ENCODE peak calls at places on chromosomes 4 and X, in nine cellular contexts. F, N, X, R, C, O, H, U and Y are unnamed samples.

GRCh38 chrX:31374786-31375185 is 302.9 kb upstream of the FTHL17 start:
- DNase-seq in U (no peak), N (no peak), C (no peak), F (no peak), O (no peak), X (no peak), R (no peak), H (no peak), Y (no peak)

GRCh38 chr4:66558651-66559050 is 888.4 kb upstream of the EPHA5 start:
- DNase-seq in O (no peak), N (no peak), H (no peak), X (no peak), R (no peak), U (no peak), F (no peak), C (no peak), Y (no peak)

GRCh38 chr4:108940086-108941033 is 177.5 kb upstream of the ETNPPL start:
- DNase-seq in H (peak; percentile 39), O (no peak), C (no peak), U (no peak), N (no peak), R (no peak), X (no peak), F (no peak), Y (peak; percentile 70)

GRCh38 chr4:15238720-15239119 is 189.1 kb upstream of the C1QTNF7 start:
- DNase-seq in N (no peak), C (no peak), R (no peak), O (no peak), H (peak; percentile 43), X (peak; percentile 62), U (no peak), F (peak; percentile 16), Y (peak; percentile 73)

GRCh38 chr4:1793496-1793840 is 375 bp downstream of the FGFR3 start:
- DNase-seq in H (peak; percentile 64), N (no peak), R (no peak), C (no peak), U (peak; percentile 23), O (no peak), X (no peak), F (peak; percentile 25), Y (peak; percentile 56)

GRCh38 chrX:10922158-10922557 is 189.0 kb upstream of the HCCS start:
- DNase-seq in X (peak; percentile 72), N (no peak), O (no peak), R (peak; percentile 36), H (no peak), F (peak; percentile 39), U (no peak), C (no peak), Y (peak; percentile 75)

GRCh38 chrX:95703696-95704095 is 980.9 kb upstream of the DIAPH2 start:
- DNase-seq in U (no peak), R (no peak), N (no peak), C (no peak), O (no peak), X (no peak), H (no peak), F (no peak), Y (peak; percentile 10)

GRCh38 chr4:85210353-85210752 is 243.9 kb upstream of the WDFY3 start:
- DNase-seq in H (no peak), C (no peak), U (no peak), F (peak; percentile 48), N (no peak), R (no peak), X (no peak), O (no peak), Y (peak; percentile 94)

GRCh38 chrX:4909245-4909830 is 1195.9 kb upstream of the PRKX start:
- DNase-seq in C (no peak), N (no peak), F (no peak), O (no peak), R (no peak), U (no peak), X (no peak), H (no peak), Y (no peak)

GRCh38 chrX:133749370-133749769 is 236.0 kb downstream of the GPC3 start:
- DNase-seq in O (no peak), C (no peak), N (no peak), H (peak; percentile 72), U (no peak), X (no peak), R (no peak), F (no peak), Y (no peak)

GRCh38 chrX:7334253-7334935 is 186.4 kb upstream of the PUDP start:
- DNase-seq in N (no peak), X (peak; percentile 69), C (no peak), H (no peak), O (no peak), R (no peak), F (no peak), U (no peak), Y (peak; percentile 1)

GRCh38 chr4:119296356-119296755 is 25.6 kb downstream of the FABP2 start:
- DNase-seq in R (no peak), C (no peak), H (no peak), F (no peak), U (no peak), X (no peak), N (no peak), O (no peak), Y (no peak)

GRCh38 chrX:114619874-114620273 is 36.0 kb downstream of the HTR2C start:
- DNase-seq in R (no peak), N (no peak), U (no peak), X (no peak), O (no peak), H (no peak), F (no peak), C (no peak), Y (peak; percentile 4)

GRCh38 chr4:82090717-82091116 is 283.1 kb downstream of the HNRNPD start:
- DNase-seq in N (no peak), X (no peak), C (no peak), F (no peak), O (no peak), H (no peak), R (no peak), U (no peak), Y (no peak)

GRCh38 chrX:44872319-44872816 is 620 bp upstream of the KDM6A start:
- DNase-seq in U (no peak), X (no peak), F (no peak), C (peak; percentile 16), O (peak; percentile 51), R (no peak), N (no peak), H (no peak), Y (peak; percentile 22)

GRCh38 chrX:101478366-101478765 is 6.9 kb upstream of the ARMCX4 start:
- DNase-seq in N (no peak), U (no peak), X (no peak), C (no peak), O (no peak), F (no peak), H (no peak), R (no peak), Y (no peak)

GRCh38 chrX:13489451-13489850 is 80.0 kb upstream of the EGFL6 start:
- DNase-seq in X (peak; percentile 70), F (peak; percentile 40), N (no peak), C (peak; percentile 75), O (no peak), U (peak; percentile 73), R (no peak), H (no peak), Y (peak; percentile 76)

GRCh38 chrX:135973025-135973547 is 702 bp downstream of the MMGT1 start:
- DNase-seq in C (no peak), F (peak; percentile 58), U (no peak), H (no peak), X (peak; percentile 8), N (no peak), O (no peak), R (no peak), Y (peak; percentile 24)

GRCh38 chrX:132393090-132393884 is 95.6 kb downstream of the MBNL3 start:
- DNase-seq in O (no peak), N (no peak), R (no peak), U (no peak), C (no peak), H (no peak), F (no peak), X (no peak), Y (peak; percentile 56)

GRCh38 chr4:87977521-87978278 is 2.2 kb downstream of the SPP1 start:
- DNase-seq in C (no peak), F (no peak), R (no peak), N (no peak), U (no peak), H (no peak), X (no peak), O (no peak), Y (no peak)
- H3K4me3 ChIP-seq in C (no peak overlapping the region), F (peak overlapping the region; percentile 45), R (no peak overlapping the region), N (no peak overlapping the region), U (no peak overlapping the region), H (no peak overlapping the region), X (no peak overlapping the region), O (no peak overlapping the region), Y (no peak overlapping the region)

GRCh38 chrX:70452143-70452733 is 7.6 kb downstream of the DLG3 start:
- DNase-seq in F (peak; percentile 37), O (peak; percentile 55), R (no peak), U (peak; percentile 67), H (no peak), C (no peak), X (no peak), N (no peak), Y (peak; percentile 45)
- TF ChIP-seq CTCF in F (peak; percentile 54), O (no peak), R (peak; percentile 78), U (peak; percentile 56), H (peak; percentile 27), C (no peak), X (peak; percentile 81), N (peak; percentile 35), Y (peak; percentile 64)

DNA sequence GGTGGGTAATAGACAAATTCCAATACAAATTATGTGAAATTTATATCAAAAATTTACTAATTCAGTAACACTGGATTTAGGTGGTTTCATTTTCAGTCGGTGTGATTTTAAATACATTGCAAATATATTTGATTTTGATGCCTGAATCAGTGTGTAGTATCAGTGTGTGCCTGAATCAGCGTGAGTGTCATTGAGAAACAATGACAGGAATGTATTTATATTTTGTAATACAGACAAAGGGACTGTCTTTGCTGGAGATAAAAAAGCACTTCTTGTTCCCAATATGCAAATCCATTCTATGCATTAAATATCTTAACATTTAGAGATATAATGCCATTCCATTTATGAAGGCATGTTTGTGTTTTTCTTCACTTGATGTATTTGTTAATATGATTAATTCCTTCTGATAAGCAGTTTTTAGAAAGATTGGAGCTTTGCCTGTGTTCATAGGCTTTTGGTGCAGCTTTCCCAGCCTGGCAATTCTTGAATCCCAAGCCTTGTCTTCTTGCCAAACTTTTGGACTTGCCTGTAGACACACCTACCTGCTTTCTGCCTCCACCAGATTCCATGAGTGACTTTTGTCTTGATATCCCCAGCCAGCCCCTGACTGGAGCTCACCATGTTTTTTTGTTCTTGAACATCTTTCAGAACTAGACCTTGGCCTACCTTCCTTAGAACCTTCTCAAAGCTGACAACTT is 243.8 kb downstream of the ADGRL3 start:
- DNase-seq in O (no peak), R (no peak), N (no peak), H (no peak), U (no peak), C (no peak), X (peak; percentile 69), F (no peak), Y (peak; percentile 73)
- H3K4me3 ChIP-seq in O (no peak overlapping the region), R (no peak overlapping the region), N (no peak overlapping the region), H (no peak overlapping the region), U (no peak overlapping the region), C (no peak overlapping the region), X (no peak overlapping the region), F (no peak overlapping the region), Y (no peak overlapping the region)

DNA sequence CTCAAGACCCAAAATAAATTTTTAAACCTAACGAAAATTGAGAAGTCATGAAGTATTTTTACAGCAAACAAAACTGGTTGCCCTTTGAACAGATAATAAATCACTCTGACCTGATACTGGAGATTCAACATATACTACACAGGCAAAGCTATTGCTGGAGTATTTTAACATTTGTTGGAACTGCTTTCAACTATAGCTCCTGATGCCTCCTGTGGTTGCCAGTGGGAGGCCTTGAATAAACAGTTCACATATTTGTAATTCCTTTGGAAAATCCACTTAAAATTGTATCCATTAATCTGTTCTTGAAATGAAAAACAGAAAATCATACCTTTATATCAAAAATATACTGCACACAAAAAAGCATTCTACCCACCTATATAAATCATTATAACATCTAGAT is 605.1 kb downstream of the KCTD8 start:
- DNase-seq in X (peak; percentile 0), N (no peak), F (no peak), U (no peak), C (no peak), O (no peak), R (no peak), H (no peak), Y (no peak)
- TF ChIP-seq CTCF in X (peak; percentile 36), N (no peak), F (no peak), U (no peak), C (no peak), O (no peak), R (no peak), H (no peak), Y (peak; percentile 22)